ENCODE peak calls at places on chromosomes 11 and 22, in six cellular contexts. B is neuronal stem cell, A is IMR-90, M is H9, C is H1, V is mesenchymal stem cell. U is an unnamed sample. For H3K4me1, the result is how much of the 10 kb centered on the place peaks cover.

GRCh38 chr11:120467627-120468026 is 43.9 kb upstream of the GRIK4 start:
- DNase-seq in M (no peak), V (no peak), B (no peak), C (no peak), A (peak), U (no peak)

GRCh38 chr11:22459053-22459452 is 120.9 kb downstream of the SLC17A6 start:
- DNase-seq in V (peak), B (no peak), C (no peak), A (peak), M (no peak), U (peak)

GRCh38 chr22:35380013-35380412 is 883 bp upstream of the HMOX1 start:
- DNase-seq in V (peak), M (no peak), C (no peak), B (no peak), A (peak), U (no peak)

GRCh38 chr11:134404485-134405341 is 7.3 kb downstream of the B3GAT1 start:
- DNase-seq in C (no peak), B (no peak), M (no peak), A (no peak), V (no peak), U (no peak)

GRCh38 chr11:116851631-116852030 is 14.2 kb upstream of the APOA1 start:
- DNase-seq in B (no peak), C (no peak), M (no peak), A (no peak), V (no peak), U (no peak)

GRCh38 chr22:38758276-38758945 is 2.6 kb upstream of the SUN2 start:
- DNase-seq in B (no peak), V (no peak), A (no peak), M (no peak), C (no peak), U (no peak)

GRCh38 chr11:83661491-83662350 is 375.6 kb upstream of the CCDC90B start:
- DNase-seq in M (no peak), B (no peak), V (no peak), A (no peak), C (no peak), U (no peak)

GRCh38 chr11:120055646-120056045 is 82.3 kb downstream of the TRIM29 start:
- DNase-seq in C (no peak), A (no peak), V (no peak), B (peak), M (peak), U (peak)

GRCh38 chr11:22690245-22690644 is 23.8 kb downstream of the GAS2 start:
- DNase-seq in C (no peak), V (no peak), B (no peak), A (no peak), M (no peak), U (no peak)

GRCh38 chr11:105609832-105610781 is at the start of gene GRIA4:
- DNase-seq in C (peak), A (peak), V (peak), B (peak), M (peak), U (peak)

GRCh38 chr11:128532016-128532570 is 55.3 kb downstream of the ETS1 start:
- DNase-seq in M (no peak), B (no peak), V (no peak), A (no peak), C (no peak), U (no peak)

GRCh38 chr11:11586465-11586864 is 35.3 kb downstream of the GALNT18 start:
- DNase-seq in M (no peak), V (no peak), A (no peak), C (no peak), B (no peak), U (no peak)

GRCh38 chr11:11583801-11584445 is 37.9 kb downstream of the GALNT18 start:
- DNase-seq in V (no peak), C (peak), A (peak), B (no peak), M (peak), U (no peak)

GRCh38 chr11:11584446-11584810 is 37.4 kb downstream of the GALNT18 start:
- DNase-seq in A (peak), C (peak), M (peak), B (no peak), V (peak), U (no peak)

GRCh38 chr11:11587122-11587521 is 34.7 kb downstream of the GALNT18 start:
- DNase-seq in A (peak), V (no peak), M (peak), C (peak), B (no peak), U (no peak)

DNA sequence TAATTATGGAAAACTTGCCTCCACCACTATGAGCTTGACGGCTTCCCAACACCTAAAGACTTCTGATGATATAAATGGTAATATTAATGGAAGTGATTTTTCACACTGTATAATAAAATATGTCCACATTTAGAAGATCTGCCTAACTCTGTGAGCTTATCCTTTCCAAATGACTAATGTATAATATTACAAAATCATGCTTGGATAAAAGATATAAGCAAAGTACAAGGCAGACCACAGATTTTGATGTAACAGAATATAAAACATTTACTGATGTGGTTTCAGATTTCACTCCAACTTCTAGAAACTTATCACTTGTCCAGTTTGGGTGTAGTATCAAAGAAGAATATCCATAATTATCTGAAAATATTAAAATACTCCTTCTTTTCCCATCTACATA is 36.9 kb downstream of the GALNT18 start:
- DNase-seq in V (no peak), M (no peak), A (peak), B (no peak), C (no peak), U (no peak)
- H2BK15ac ChIP-seq in V (no peak), M (no peak), A (no peak), B (no peak), C (no peak), U (no peak)

DNA sequence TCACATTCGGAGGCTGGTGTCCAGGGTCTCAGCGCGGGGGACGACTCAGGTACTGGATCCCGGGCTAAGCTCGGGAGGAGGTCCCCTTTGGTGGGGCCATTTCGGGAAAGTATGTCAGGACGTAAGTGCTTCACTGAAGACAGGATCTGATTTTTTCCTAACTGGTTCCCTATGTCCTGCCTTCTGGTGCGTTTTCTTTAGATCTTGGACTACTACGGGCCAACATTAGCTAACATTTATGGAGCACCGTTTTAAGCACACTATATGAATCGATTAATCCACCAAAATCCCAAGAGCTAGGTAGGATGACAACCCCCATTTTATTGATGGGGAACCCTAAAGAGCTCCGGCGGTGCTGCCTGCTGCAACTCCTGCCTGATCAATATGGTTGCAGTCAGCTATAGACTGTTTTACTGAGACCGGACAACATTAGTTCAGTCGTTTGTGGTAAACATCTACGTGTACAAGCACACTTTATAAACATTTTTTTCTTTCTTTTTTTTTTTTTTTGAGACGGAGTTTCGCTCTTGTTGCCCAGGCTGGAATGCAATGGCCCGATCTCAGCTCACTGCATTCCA is 17.0 kb upstream of the WDR74 start:
- DNase-seq in A (no peak), B (no peak), V (peak), M (no peak), C (no peak), U (no peak)
- H3K18ac ChIP-seq in A (peak), B (peak), V (no peak), M (peak), C (peak), U (peak)

GRCh38 chr11:71449596-71449995 is 1.4 kb upstream of the DHCR7 start:
- DNase-seq in V (no peak), M (no peak), A (no peak), C (no peak), B (no peak), U (no peak)
- H3K4me1 ChIP-seq in V (under half), M (under half), A (under half), C (under half), B (under half), U (under half)

DNA sequence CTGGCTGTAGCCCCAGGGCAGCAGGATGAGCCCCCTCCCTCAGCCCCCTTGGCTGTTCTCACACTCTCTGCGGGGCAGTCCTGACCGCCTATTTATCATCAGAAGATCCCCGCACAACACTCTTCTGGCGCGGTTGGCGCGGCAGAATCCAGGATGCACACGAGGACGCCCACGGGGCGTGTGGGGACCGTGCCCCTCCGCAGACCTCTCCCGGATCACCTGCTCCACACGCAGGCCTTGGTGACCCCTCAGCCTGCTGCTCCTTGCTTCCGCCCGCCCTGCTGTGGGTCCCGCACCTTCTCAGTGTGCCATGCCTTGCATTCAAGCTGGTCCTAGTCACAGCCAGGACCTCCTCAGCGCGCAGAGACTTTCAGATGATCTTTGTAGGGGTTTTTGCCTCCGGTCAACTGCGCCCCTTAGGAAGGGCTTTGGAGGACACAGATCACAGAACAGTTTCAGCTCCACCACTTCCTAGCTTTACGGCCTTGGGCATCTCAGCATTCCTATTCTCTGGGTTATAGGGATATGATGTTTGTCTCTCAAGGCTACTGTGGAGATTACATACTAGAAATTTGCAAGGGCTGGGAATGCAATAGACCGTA is 841 bp upstream of the TUB start:
- DNase-seq in B (no peak), M (no peak), V (no peak), C (no peak), A (no peak), U (no peak)
- H2BK15ac ChIP-seq in B (no peak), M (no peak), V (no peak), C (peak), A (no peak), U (no peak)

DNA sequence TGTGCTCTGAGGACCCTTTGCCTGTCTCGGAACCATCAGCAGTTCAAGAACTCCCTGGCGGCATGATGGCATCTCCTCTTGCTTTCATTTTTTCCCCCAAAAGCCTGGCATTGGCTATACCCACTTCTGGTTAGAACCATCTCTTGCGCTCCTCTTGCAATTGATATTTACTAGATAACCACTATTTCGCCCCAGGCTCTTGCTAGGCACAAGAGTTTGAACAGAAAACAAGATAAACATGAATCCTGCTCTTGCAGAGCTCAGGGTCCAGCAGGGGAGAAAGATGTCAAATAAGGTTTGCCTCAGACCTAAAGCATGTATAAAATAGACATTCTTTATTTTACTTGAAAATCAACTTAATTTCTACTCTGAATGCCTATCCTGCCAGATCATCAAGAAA is 33.1 kb downstream of the SLCO2B1 start:
- DNase-seq in V (no peak), A (no peak), C (no peak), M (no peak), B (no peak), U (no peak)
- H3K18ac ChIP-seq in V (no peak), A (no peak), C (no peak), M (no peak), B (no peak), U (no peak)

GRCh38 chr22:46009730-46010129 is 32.8 kb upstream of the WNT7B start:
- DNase-seq in C (no peak), M (no peak), B (no peak), A (no peak), V (no peak), U (no peak)

GRCh38 chr22:46010951-46011626 is 34.1 kb upstream of the WNT7B start:
- DNase-seq in V (no peak), B (no peak), C (no peak), M (no peak), A (no peak), U (no peak)

GRCh38 chr22:46008836-46009596 is 32.1 kb upstream of the WNT7B start:
- DNase-seq in M (no peak), A (no peak), C (no peak), B (no peak), V (no peak), U (no peak)

GRCh38 chr22:46011627-46012181 is 34.7 kb upstream of the WNT7B start:
- DNase-seq in V (no peak), M (no peak), A (no peak), C (no peak), B (no peak), U (no peak)

DNA sequence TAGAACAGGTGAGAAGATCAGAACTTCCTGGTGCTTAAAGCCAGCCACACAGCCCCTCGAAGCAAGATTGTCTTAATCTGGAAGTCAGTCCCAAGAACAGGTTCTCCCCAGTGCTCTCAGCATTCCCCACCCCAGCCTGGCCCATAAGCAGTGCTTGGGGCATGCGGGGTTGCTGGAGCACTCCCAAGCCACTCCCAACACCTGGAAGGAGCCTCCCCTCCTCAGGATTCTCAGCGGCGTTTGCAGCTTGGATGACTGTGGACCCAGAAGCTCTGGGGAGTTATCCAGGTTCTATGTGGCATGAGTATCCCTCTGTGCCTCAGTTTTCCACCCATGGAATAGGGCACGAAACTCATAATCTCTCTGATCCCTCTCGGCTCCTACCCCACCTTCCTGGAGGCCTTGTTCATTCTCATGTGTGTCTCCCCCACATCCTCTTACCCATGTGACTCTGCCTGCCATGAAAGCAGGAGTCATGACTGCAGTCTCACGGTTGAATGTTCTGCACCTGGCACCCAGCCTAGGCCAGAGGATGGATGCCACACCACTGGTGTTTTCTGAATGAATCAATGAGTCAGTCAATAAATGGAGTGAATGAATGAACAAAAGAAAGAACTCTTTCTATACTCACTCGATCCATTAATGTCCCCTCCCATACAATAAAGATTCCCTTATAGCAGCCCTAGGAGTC is 33.4 kb upstream of the WNT7B start:
- DNase-seq in M (no peak), A (peak), V (no peak), B (no peak), C (no peak), U (no peak)
- H3K4me1 ChIP-seq in M (under half), A (under half), V (half or more), B (under half), C (under half), U (under half)

U was measured in mesendoderm.